ENCODE peak calls at places on chromosomes 2 and 18, in five cellular contexts. O, Y, T, R and I are unnamed samples.
A peak's percentile ranks its signal among the peaks of the same experiment; 100 is the strongest.

GRCh38 chr2:206556357-206556949 is 85.8 kb upstream of the FAM237A start:
- DNase-seq in R (no peak), Y (peak; percentile 81), O (no peak), T (peak; percentile 48), I (peak; percentile 47)

GRCh38 chr2:68059769-68060525 is 2.9 kb downstream of the C1D start:
- DNase-seq in Y (no peak), R (no peak), O (no peak), T (no peak), I (peak; percentile 23)

GRCh38 chr2:231791107-231791506 is 4.9 kb downstream of the COPS7B start:
- DNase-seq in R (no peak), T (no peak), O (no peak), Y (no peak), I (no peak)

GRCh38 chr18:3360211-3360610 is 89.8 kb upstream of the TGIF1 start:
- DNase-seq in Y (no peak), O (no peak), T (no peak), R (no peak), I (no peak)

GRCh38 chr2:28906376-28906775 is 11.9 kb downstream of the WDR43 start:
- DNase-seq in T (no peak), O (no peak), R (no peak), Y (peak; percentile 50), I (no peak)

GRCh38 chr2:226483745-226484619 is 315.6 kb downstream of the IRS1 start:
- DNase-seq in R (peak; percentile 28), T (peak; percentile 47), O (no peak), Y (peak; percentile 67), I (peak; percentile 24)

GRCh38 chr2:52210611-52211010 is 1178.7 kb upstream of the NRXN1 start:
- DNase-seq in R (no peak), O (no peak), T (no peak), Y (no peak), I (no peak)

GRCh38 chr2:37168217-37168981 is 11.6 kb upstream of the EIF2AK2 start:
- DNase-seq in Y (peak; percentile 80), T (peak; percentile 75), O (no peak), R (no peak), I (peak; percentile 62)

GRCh38 chr18:7117390-7118355 is at the start of gene LAMA1:
- DNase-seq in R (no peak), T (peak; percentile 68), O (peak; percentile 78), Y (peak; percentile 22), I (no peak)

GRCh38 chr18:9025104-9025838 is 77.2 kb upstream of the NDUFV2 start:
- DNase-seq in R (no peak), T (no peak), Y (no peak), O (no peak), I (no peak)

DNA sequence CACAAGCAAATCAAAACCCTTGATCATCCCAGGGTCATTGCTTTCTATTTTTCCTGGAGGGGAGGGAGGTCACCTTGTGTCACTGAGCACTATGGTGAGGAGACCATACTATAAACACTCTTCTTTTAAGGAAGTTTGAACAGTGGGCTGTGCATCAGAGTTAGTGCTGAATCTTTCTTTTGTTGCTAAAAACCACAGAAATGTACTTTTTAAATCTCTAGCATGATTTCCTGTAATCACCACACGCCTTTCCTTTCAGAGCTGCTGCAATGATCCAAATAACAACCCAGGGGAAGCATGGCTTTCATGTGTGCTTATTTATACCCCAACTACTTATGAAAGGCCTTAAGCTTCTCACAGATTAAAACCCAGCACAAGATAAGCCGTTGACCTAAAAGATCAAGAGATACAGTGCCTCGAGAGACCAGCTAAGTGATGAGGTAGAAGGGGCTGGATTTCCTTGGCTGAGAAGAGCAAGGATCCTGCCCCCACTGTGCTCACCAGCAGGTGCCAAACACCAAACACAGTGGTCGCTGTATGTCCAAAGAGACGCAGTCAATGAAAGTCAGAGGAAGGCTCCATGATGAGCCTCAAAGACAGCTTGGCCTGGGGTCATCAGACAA is 34.7 kb downstream of the TRABD2A start:
- DNase-seq in O (no peak), Y (peak; percentile 72), R (no peak), T (peak; percentile 54), I (peak; percentile 22)
- H3K4me3 ChIP-seq in O (no peak overlapping the region), Y (no peak overlapping the region), R (no peak overlapping the region), T (no peak overlapping the region), I (no peak overlapping the region)

DNA sequence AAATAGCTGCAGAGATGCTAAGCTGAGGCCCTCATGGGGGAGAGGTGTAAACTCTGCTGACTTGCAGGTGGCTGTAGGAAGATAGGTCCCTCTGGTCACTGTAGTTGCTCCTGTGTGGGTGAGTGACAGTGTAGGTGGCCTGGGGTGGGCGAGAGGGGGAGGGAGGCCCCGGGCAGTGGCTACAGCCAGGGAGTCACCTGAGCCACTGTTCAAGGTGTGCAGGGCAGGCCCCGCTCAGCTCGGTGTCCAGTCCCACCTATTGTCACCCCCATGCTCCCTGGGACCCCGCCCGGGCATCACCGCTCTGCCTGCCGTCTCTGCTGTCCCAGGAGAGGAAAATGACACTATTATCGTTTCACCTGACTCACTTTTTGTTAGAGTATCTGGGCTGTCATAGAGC is 29.3 kb downstream of the COPS9 start:
- DNase-seq in T (no peak), Y (no peak), O (no peak), R (no peak), I (no peak)
- H3K4me3 ChIP-seq in T (no peak overlapping the region), Y (no peak overlapping the region), O (no peak overlapping the region), R (no peak overlapping the region), I (no peak overlapping the region)

GRCh38 chr2:239308696-239309397 is 92.0 kb downstream of the HDAC4 start:
- DNase-seq in Y (peak; percentile 78), R (no peak), T (peak; percentile 85), O (peak; percentile 73), I (peak; percentile 95)
- H3K4me3 ChIP-seq in Y (peak overlapping the region; percentile 48), R (peak overlapping the region; percentile 52), T (peak overlapping the region; percentile 81), O (no peak overlapping the region), I (peak overlapping the region; percentile 58)

GRCh38 chr2:42055573-42056514 is 8.0 kb downstream of the PKDCC start:
- DNase-seq in T (no peak), Y (no peak), R (no peak), O (no peak), I (peak; percentile 79)
- H3K4me3 ChIP-seq in T (no peak overlapping the region), Y (no peak overlapping the region), R (no peak overlapping the region), O (no peak overlapping the region), I (no peak overlapping the region)

DNA sequence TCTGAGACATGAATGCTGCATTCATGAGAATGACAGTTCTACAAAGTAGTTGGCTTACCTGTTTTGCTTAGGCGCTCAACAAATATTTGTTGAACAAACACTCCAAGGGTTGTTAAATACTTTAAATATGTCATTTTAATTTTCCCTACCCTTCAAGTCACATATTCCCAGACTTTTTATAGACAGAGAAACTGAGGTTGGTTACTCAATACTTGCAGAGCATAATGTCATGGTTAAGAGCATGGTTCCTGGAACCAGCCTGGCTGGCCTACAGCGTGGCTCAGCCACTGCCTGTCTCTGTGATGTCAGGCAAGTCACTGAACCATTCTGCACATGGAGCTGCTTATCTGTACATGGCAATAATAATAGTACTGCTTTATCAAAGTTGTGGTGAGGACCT is 120.0 kb upstream of the STK17B start:
- DNase-seq in T (no peak), Y (no peak), O (no peak), R (no peak), I (no peak)
- H3K4me3 ChIP-seq in T (no peak overlapping the region), Y (no peak overlapping the region), O (no peak overlapping the region), R (no peak overlapping the region), I (no peak overlapping the region)

DNA sequence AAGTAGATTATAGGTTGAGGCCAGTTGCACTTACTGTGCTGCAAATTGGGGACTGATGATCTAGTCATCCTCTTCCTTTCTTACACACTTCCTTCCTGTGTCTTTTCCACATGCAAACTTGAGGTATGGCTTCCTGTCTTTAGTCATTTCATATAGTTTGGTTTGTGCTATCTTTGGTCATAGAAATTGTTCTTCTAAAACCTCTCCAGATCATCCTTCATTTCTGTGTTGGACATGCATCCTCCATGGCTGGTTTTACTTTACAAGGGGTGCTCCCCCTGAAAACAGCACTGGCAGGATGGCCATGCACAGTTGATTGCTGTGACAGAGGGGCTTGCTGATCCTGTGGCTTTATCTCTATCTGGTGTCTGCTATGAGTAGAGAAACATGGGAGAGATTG is 36.5 kb downstream of the MGAT5 start:
- DNase-seq in O (no peak), R (no peak), T (no peak), Y (no peak), I (no peak)
- H3K4me3 ChIP-seq in O (no peak overlapping the region), R (no peak overlapping the region), T (no peak overlapping the region), Y (no peak overlapping the region), I (no peak overlapping the region)

GRCh38 chr2:219309278-219309677 is at the start of gene PTPRN:
- DNase-seq in T (no peak), R (no peak), O (no peak), Y (peak; percentile 17), I (peak; percentile 51)

GRCh38 chr2:219306047-219306446 is 3.2 kb downstream of the PTPRN start:
- DNase-seq in R (no peak), T (no peak), O (no peak), Y (no peak), I (no peak)

GRCh38 chr2:219304223-219304622 is 5.0 kb downstream of the PTPRN start:
- DNase-seq in R (no peak), Y (no peak), O (no peak), T (no peak), I (no peak)

GRCh38 chr2:219302412-219302968 is 6.7 kb downstream of the PTPRN start:
- DNase-seq in Y (no peak), R (no peak), O (no peak), T (no peak), I (no peak)

GRCh38 chr2:219308142-219309093 is 783 bp downstream of the PTPRN start:
- DNase-seq in Y (peak; percentile 63), R (no peak), T (peak; percentile 85), O (peak; percentile 91), I (peak; percentile 63)
- H3K4me3 ChIP-seq in Y (no peak overlapping the region), R (peak overlapping the region; percentile 49), T (no peak overlapping the region), O (no peak overlapping the region), I (peak overlapping the region; percentile 35)

DNA sequence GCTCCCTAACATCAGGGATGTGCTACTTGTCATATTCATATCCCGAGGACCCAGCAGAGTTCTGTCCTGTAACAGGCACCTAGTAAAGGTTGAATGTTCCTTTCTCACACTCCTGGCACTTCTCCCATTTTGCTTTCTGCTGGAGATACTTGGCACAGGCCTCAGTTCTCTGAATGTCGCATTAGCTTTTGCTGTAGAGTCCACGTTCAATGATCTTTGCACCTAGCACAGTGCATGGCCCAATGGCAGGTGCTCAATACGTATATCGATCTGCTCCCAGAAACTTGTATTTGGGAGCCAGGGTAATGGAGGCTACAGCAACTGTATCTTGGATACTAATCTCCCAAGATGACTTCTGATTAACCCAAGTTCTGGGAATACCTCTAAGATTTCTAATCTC is 24.8 kb upstream of the VPS4B start:
- DNase-seq in R (no peak), O (no peak), Y (no peak), T (no peak), I (no peak)
- H3K4me3 ChIP-seq in R (no peak overlapping the region), O (no peak overlapping the region), Y (no peak overlapping the region), T (no peak overlapping the region), I (no peak overlapping the region)

GRCh38 chr18:37846996-37847395 is 281.4 kb upstream of the CELF4 start:
- DNase-seq in O (no peak), T (no peak), Y (no peak), R (no peak), I (no peak)

GRCh38 chr18:37847544-37847943 is 281.9 kb upstream of the CELF4 start:
- DNase-seq in R (no peak), Y (no peak), T (no peak), O (no peak), I (no peak)

GRCh38 chr18:37852464-37852863 is 286.9 kb upstream of the CELF4 start:
- DNase-seq in T (no peak), O (no peak), R (no peak), Y (no peak), I (no peak)
- H3K4me3 ChIP-seq in T (no peak overlapping the region), O (no peak overlapping the region), R (no peak overlapping the region), Y (no peak overlapping the region), I (no peak overlapping the region)